ENCODE peak calls at places on chromosomes 3 and 15, in four cellular contexts. H, K, V and T are unnamed samples.
A peak's percentile ranks its signal among the peaks of the same experiment; 100 is the strongest.

GRCh38 chr3:55369491-55369890 is 117.6 kb downstream of the WNT5A start:
- DNase-seq in H (no peak), K (no peak), V (no peak), T (no peak)

GRCh38 chr3:42493126-42493797 is 9.2 kb upstream of the VIPR1 start:
- DNase-seq in H (no peak), K (no peak), V (no peak), T (no peak)

GRCh38 chr15:88849376-88850122 is 45.8 kb downstream of the HAPLN3 start:
- DNase-seq in H (no peak), K (no peak), V (no peak), T (no peak)

GRCh38 chr3:141407043-141407442 is 38.7 kb downstream of the ZBTB38 start:
- DNase-seq in H (no peak), K (no peak), V (no peak), T (no peak)

GRCh38 chr3:141840737-141841544 is 35.5 kb upstream of the ATP1B3 start:
- DNase-seq in H (no peak), K (peak; percentile 10), V (no peak), T (no peak)

GRCh38 chr3:124800076-124800475 is 69.8 kb downstream of the UMPS start:
- DNase-seq in H (no peak), K (no peak), V (no peak), T (no peak)

GRCh38 chr3:32640939-32641725 is 43.9 kb upstream of the CNOT10 start:
- DNase-seq in H (no peak), K (no peak), V (no peak), T (no peak)

GRCh38 chr3:182729903-182730674 is 63.2 kb upstream of the ATP11B start:
- DNase-seq in H (no peak), K (no peak), V (no peak), T (no peak)

GRCh38 chr3:43296565-43296964 is 10.2 kb downstream of the SNRK start:
- DNase-seq in H (peak; percentile 37), K (no peak), V (no peak), T (no peak)

GRCh38 chr15:81221449-81221848 is 24.8 kb downstream of the IL16 start:
- DNase-seq in H (no peak), K (no peak), V (no peak), T (no peak)

GRCh38 chr3:38479431-38480092 is 16.6 kb upstream of the EXOG start:
- DNase-seq in H (peak; percentile 64), K (no peak), V (peak; percentile 47), T (peak; percentile 32)

GRCh38 chr15:60592386-60593339 is 113.7 kb upstream of the ICE2 start:
- DNase-seq in H (peak; percentile 54), K (no peak), V (peak; percentile 74), T (no peak)

GRCh38 chr15:32959077-32959476 is 235.4 kb downstream of the FMN1 start:
- DNase-seq in H (no peak), K (no peak), V (no peak), T (no peak)

GRCh38 chr3:14266361-14266760 is 87.7 kb downstream of the LSM3 start:
- DNase-seq in H (no peak), K (no peak), V (no peak), T (no peak)

GRCh38 chr15:39922450-39923092 is 2.5 kb upstream of the GPR176 start:
- DNase-seq in H (no peak), K (no peak), V (no peak), T (no peak)

GRCh38 chr3:124034016-124034808 is 42.3 kb upstream of the ROPN1 start:
- DNase-seq in H (peak; percentile 20), K (no peak), V (no peak), T (no peak)

GRCh38 chr15:82173108-82173507 is 89.4 kb downstream of the EFL1 start:
- DNase-seq in H (no peak), K (no peak), V (no peak), T (no peak)

GRCh38 chr3:120684896-120685295 is 2.9 kb upstream of the HGD start:
- DNase-seq in H (no peak), K (no peak), V (no peak), T (no peak)

GRCh38 chr3:194305356-194306108 is 45.6 kb downstream of the CPN2 start:
- DNase-seq in H (no peak), K (no peak), V (no peak), T (no peak)

GRCh38 chr3:48845170-48845569 is 2.5 kb downstream of the PRKAR2A start:
- DNase-seq in H (peak; percentile 63), K (no peak), V (peak; percentile 17), T (no peak)

GRCh38 chr3:169581633-169582032 is 81.9 kb downstream of the MECOM start:
- DNase-seq in H (no peak), K (no peak), V (no peak), T (no peak)

GRCh38 chr15:65211157-65211982 is at the start of gene CILP:
- DNase-seq in H (no peak), K (no peak), V (no peak), T (no peak)

GRCh38 chr3:41362638-41363559 is 163.6 kb downstream of the CTNNB1 start:
- DNase-seq in H (no peak), K (no peak), V (peak; percentile 18), T (no peak)

GRCh38 chr3:141122455-141123030 is 71.4 kb downstream of the SPSB4 start:
- DNase-seq in H (no peak), K (no peak), V (no peak), T (no peak)

GRCh38 chr3:185930393-185931107 is 7.3 kb downstream of the TRA2B start:
- DNase-seq in H (no peak), K (no peak), V (no peak), T (no peak)

GRCh38 chr3:156781310-156782230 is 44.6 kb upstream of the LEKR1 start:
- DNase-seq in H (peak; percentile 76), K (no peak), V (no peak), T (no peak)

GRCh38 chr3:63980830-63981498 is 42.3 kb downstream of the PSMD6 start:
- DNase-seq in H (no peak), K (no peak), V (no peak), T (no peak)

GRCh38 chr3:39124876-39125836 is 17.7 kb downstream of the TTC21A start:
- DNase-seq in H (peak; percentile 62), K (no peak), V (peak; percentile 20), T (no peak)

GRCh38 chr3:105976211-105976610 is 107.4 kb upstream of the CBLB start:
- DNase-seq in H (no peak), K (no peak), V (no peak), T (no peak)

DNA sequence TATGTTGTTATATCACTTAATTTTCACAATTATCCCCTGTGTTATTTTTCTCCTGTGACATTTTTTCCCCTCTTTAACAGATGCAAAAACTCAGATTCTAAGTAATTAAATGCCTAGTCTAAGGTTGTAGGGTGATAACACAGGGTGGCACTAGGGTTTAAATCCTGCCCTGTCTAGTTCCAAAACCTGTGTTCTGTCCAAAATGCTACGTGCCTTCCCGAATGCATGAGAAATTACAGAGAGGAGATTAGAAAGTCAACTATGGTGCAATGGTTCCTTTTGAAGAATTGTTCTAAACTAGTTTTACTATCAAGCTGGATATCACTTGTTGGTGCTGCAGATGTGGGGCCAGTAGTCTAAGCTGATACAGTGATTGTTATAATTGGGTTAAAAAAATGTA is 108.0 kb downstream of the DIPK2A start:
- DNase-seq in H (no peak), K (no peak), V (no peak), T (no peak)
- TF ChIP-seq TCF7L2 in H (no peak), K (no peak), V (no peak), T (no peak)

GRCh38 chr15:72161351-72162132 is 36.0 kb downstream of the GRAMD2A start:
- DNase-seq in H (no peak), K (no peak), V (no peak), T (no peak)
- TF ChIP-seq TCF7L2 in H (no peak), K (no peak), V (no peak), T (no peak)

GRCh38 chr3:47003461-47004368 is 24.2 kb downstream of the NBEAL2 start:
- DNase-seq in H (no peak), K (no peak), V (no peak), T (no peak)

GRCh38 chr3:47007001-47007400 is 27.5 kb downstream of the NBEAL2 start:
- DNase-seq in H (no peak), K (no peak), V (no peak), T (no peak)

GRCh38 chr3:47004369-47005211 is 25.1 kb downstream of the NBEAL2 start:
- DNase-seq in H (no peak), K (no peak), V (no peak), T (no peak)

GRCh38 chr3:47006145-47006651 is 26.7 kb downstream of the NBEAL2 start:
- DNase-seq in H (no peak), K (no peak), V (no peak), T (no peak)

GRCh38 chr3:47005212-47006144 is 26.0 kb downstream of the NBEAL2 start:
- DNase-seq in H (no peak), K (no peak), V (no peak), T (no peak)
- TF ChIP-seq TCF7L2 in H (no peak), K (no peak), V (no peak), T (no peak)

DNA sequence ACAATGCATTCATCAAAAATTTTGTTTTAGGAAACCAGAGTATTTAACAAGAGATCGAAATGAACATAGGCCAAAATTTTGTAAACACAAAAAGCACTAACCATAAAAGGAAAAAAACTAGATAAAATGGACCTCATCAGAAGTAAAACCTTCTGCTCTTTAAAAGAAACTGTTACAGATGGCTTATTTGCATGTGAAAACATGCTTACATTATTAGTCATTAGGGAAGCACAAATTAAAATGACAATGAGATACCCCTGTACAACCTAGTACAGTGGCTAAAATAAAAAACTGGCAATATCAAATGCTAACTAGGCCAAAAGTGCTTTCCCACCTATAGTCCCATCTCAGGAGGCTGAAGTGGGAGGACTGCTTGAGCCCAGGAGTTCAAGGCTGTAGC is 19.3 kb downstream of the UBR1 start:
- DNase-seq in H (no peak), K (no peak), V (no peak), T (no peak)
- TF ChIP-seq TCF7L2 in H (no peak), K (no peak), V (no peak), T (no peak)

DNA sequence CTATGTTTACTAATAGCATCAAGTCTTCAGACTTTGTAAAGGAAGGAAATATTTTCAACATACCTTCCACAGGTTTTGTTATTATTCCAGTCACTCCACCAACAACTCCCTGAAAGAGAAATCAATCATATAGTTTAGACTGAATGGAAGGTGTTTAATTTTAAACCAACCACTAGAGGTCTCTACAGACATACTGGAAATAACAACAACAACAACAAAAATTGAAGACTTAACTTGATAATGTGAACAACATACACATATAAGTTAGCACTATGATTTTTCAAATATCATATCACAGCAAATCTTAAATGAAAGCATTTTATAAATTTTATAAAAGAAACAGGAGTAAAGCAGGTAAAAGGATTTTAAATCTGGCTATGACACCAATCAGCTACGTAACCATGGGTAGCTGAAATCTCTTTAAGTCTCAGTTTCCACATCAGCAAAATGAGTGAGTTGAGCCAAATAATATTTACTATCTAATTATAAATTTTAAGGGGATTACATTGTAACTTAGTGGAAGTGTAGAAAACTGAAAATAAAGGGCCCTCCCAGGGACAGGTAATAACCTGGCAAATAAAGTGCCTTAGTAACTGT is 188.2 kb downstream of the VPS13C start:
- DNase-seq in H (peak; percentile 9), K (peak; percentile 12), V (peak; percentile 13), T (no peak)
- TF ChIP-seq TCF7L2 in H (no peak), K (no peak), V (no peak), T (no peak)